ENCODE peak calls at places on chromosome 15, in seven cellular contexts. One of them, this sample, is unnamed.

GRCh38 chr15:39770748-39771689 is 11.6 kb downstream of the FSIP1 start:
- DNase-seq in frontal cortex: no peak
- DNase-seq in NCI-H1694: peak
- DNase-seq in NCI-H2029: no peak
- DNase-seq in NCI-H524 treated with DMSO at 0.1 percent for 48 hours: peak
- DNase-seq in globus pallidus: no peak
- DNase-seq in stimulated activated CD4-positive, alpha-beta T cell treated with anti-CD3 and anti-CD28 coated beads, Interleukin-2, amount 100 ng/mL, for 48 hours: no peak
- DNase-seq in this sample: no peak

GRCh38 chr15:76270876-76271275 is 40.4 kb downstream of the ETFA start:
- DNase-seq in frontal cortex: no peak
- DNase-seq in NCI-H1694: no peak
- DNase-seq in NCI-H2029: no peak
- DNase-seq in NCI-H524 treated with DMSO at 0.1 percent for 48 hours: no peak
- DNase-seq in globus pallidus: no peak
- DNase-seq in stimulated activated CD4-positive, alpha-beta T cell treated with anti-CD3 and anti-CD28 coated beads, Interleukin-2, amount 100 ng/mL, for 48 hours: no peak
- DNase-seq in this sample: no peak

GRCh38 chr15:40367673-40368611 is 9.9 kb downstream of the DISP2 start:
- DNase-seq in frontal cortex: peak
- DNase-seq in NCI-H1694: peak
- DNase-seq in NCI-H2029: peak
- DNase-seq in NCI-H524 treated with DMSO at 0.1 percent for 48 hours: peak
- DNase-seq in globus pallidus: peak
- DNase-seq in stimulated activated CD4-positive, alpha-beta T cell treated with anti-CD3 and anti-CD28 coated beads, Interleukin-2, amount 100 ng/mL, for 48 hours: peak
- DNase-seq in this sample: peak

GRCh38 chr15:31871159-31871886 is 159.0 kb upstream of the CHRNA7 start:
- DNase-seq in frontal cortex: no peak
- DNase-seq in NCI-H1694: no peak
- DNase-seq in NCI-H2029: no peak
- DNase-seq in NCI-H524 treated with DMSO at 0.1 percent for 48 hours: no peak
- DNase-seq in globus pallidus: no peak
- DNase-seq in stimulated activated CD4-positive, alpha-beta T cell treated with anti-CD3 and anti-CD28 coated beads, Interleukin-2, amount 100 ng/mL, for 48 hours: peak
- DNase-seq in this sample: no peak

GRCh38 chr15:40058476-40059140 is 19.6 kb upstream of the SRP14 start:
- DNase-seq in frontal cortex: no peak
- DNase-seq in NCI-H1694: no peak
- DNase-seq in NCI-H2029: no peak
- DNase-seq in NCI-H524 treated with DMSO at 0.1 percent for 48 hours: no peak
- DNase-seq in globus pallidus: no peak
- DNase-seq in stimulated activated CD4-positive, alpha-beta T cell treated with anti-CD3 and anti-CD28 coated beads, Interleukin-2, amount 100 ng/mL, for 48 hours: no peak
- DNase-seq in this sample: no peak

GRCh38 chr15:45064386-45064785 is 41.4 kb downstream of the SORD start:
- DNase-seq in frontal cortex: no peak
- DNase-seq in NCI-H1694: no peak
- DNase-seq in NCI-H2029: no peak
- DNase-seq in NCI-H524 treated with DMSO at 0.1 percent for 48 hours: no peak
- DNase-seq in globus pallidus: no peak
- DNase-seq in stimulated activated CD4-positive, alpha-beta T cell treated with anti-CD3 and anti-CD28 coated beads, Interleukin-2, amount 100 ng/mL, for 48 hours: no peak
- DNase-seq in this sample: no peak

GRCh38 chr15:59169337-59169736 is 37.3 kb upstream of the LDHAL6B start:
- DNase-seq in frontal cortex: no peak
- DNase-seq in NCI-H1694: no peak
- DNase-seq in NCI-H2029: no peak
- DNase-seq in NCI-H524 treated with DMSO at 0.1 percent for 48 hours: no peak
- DNase-seq in globus pallidus: no peak
- DNase-seq in stimulated activated CD4-positive, alpha-beta T cell treated with anti-CD3 and anti-CD28 coated beads, Interleukin-2, amount 100 ng/mL, for 48 hours: no peak
- DNase-seq in this sample: no peak

GRCh38 chr15:88932271-88932874 is 19.2 kb upstream of the MFGE8 start:
- DNase-seq in frontal cortex: peak
- DNase-seq in NCI-H1694: no peak
- DNase-seq in NCI-H2029: no peak
- DNase-seq in NCI-H524 treated with DMSO at 0.1 percent for 48 hours: no peak
- DNase-seq in globus pallidus: peak
- DNase-seq in stimulated activated CD4-positive, alpha-beta T cell treated with anti-CD3 and anti-CD28 coated beads, Interleukin-2, amount 100 ng/mL, for 48 hours: no peak
- DNase-seq in this sample: no peak

GRCh38 chr15:101710806-101711205 is 13.5 kb downstream of the TARS3 start:
- DNase-seq in frontal cortex: no peak
- DNase-seq in NCI-H1694: no peak
- DNase-seq in NCI-H2029: no peak
- DNase-seq in NCI-H524 treated with DMSO at 0.1 percent for 48 hours: no peak
- DNase-seq in globus pallidus: no peak
- DNase-seq in stimulated activated CD4-positive, alpha-beta T cell treated with anti-CD3 and anti-CD28 coated beads, Interleukin-2, amount 100 ng/mL, for 48 hours: no peak
- DNase-seq in this sample: no peak

GRCh38 chr15:27273506-27273905 is 302.5 kb downstream of the GABRG3 start:
- DNase-seq in frontal cortex: no peak
- DNase-seq in NCI-H1694: no peak
- DNase-seq in NCI-H2029: no peak
- DNase-seq in NCI-H524 treated with DMSO at 0.1 percent for 48 hours: no peak
- DNase-seq in globus pallidus: no peak
- DNase-seq in stimulated activated CD4-positive, alpha-beta T cell treated with anti-CD3 and anti-CD28 coated beads, Interleukin-2, amount 100 ng/mL, for 48 hours: no peak
- DNase-seq in this sample: no peak

GRCh38 chr15:98405013-98405412 is 243.3 kb upstream of the IGF1R start:
- DNase-seq in frontal cortex: no peak
- DNase-seq in NCI-H1694: no peak
- DNase-seq in NCI-H2029: no peak
- DNase-seq in NCI-H524 treated with DMSO at 0.1 percent for 48 hours: no peak
- DNase-seq in globus pallidus: no peak
- DNase-seq in stimulated activated CD4-positive, alpha-beta T cell treated with anti-CD3 and anti-CD28 coated beads, Interleukin-2, amount 100 ng/mL, for 48 hours: no peak
- DNase-seq in this sample: no peak

GRCh38 chr15:77335298-77335697 is 84.6 kb downstream of the PEAK1 start:
- DNase-seq in frontal cortex: no peak
- DNase-seq in NCI-H1694: no peak
- DNase-seq in NCI-H2029: no peak
- DNase-seq in NCI-H524 treated with DMSO at 0.1 percent for 48 hours: no peak
- DNase-seq in globus pallidus: peak
- DNase-seq in stimulated activated CD4-positive, alpha-beta T cell treated with anti-CD3 and anti-CD28 coated beads, Interleukin-2, amount 100 ng/mL, for 48 hours: no peak
- DNase-seq in this sample: no peak

GRCh38 chr15:40582726-40583246 is 11.3 kb upstream of the KNL1 start:
- DNase-seq in frontal cortex: no peak
- DNase-seq in NCI-H1694: no peak
- DNase-seq in NCI-H2029: peak
- DNase-seq in NCI-H524 treated with DMSO at 0.1 percent for 48 hours: peak
- DNase-seq in globus pallidus: no peak
- DNase-seq in stimulated activated CD4-positive, alpha-beta T cell treated with anti-CD3 and anti-CD28 coated beads, Interleukin-2, amount 100 ng/mL, for 48 hours: no peak
- DNase-seq in this sample: no peak

GRCh38 chr15:58521293-58521991 is 89.7 kb downstream of the LIPC start:
- DNase-seq in frontal cortex: no peak
- DNase-seq in NCI-H1694: no peak
- DNase-seq in NCI-H2029: no peak
- DNase-seq in NCI-H524 treated with DMSO at 0.1 percent for 48 hours: peak
- DNase-seq in globus pallidus: peak
- DNase-seq in stimulated activated CD4-positive, alpha-beta T cell treated with anti-CD3 and anti-CD28 coated beads, Interleukin-2, amount 100 ng/mL, for 48 hours: no peak
- DNase-seq in this sample: no peak

GRCh38 chr15:90165659-90166489 is 35.3 kb upstream of the SEMA4B start:
- DNase-seq in frontal cortex: no peak
- DNase-seq in NCI-H1694: no peak
- DNase-seq in NCI-H2029: peak
- DNase-seq in NCI-H524 treated with DMSO at 0.1 percent for 48 hours: no peak
- DNase-seq in globus pallidus: no peak
- DNase-seq in stimulated activated CD4-positive, alpha-beta T cell treated with anti-CD3 and anti-CD28 coated beads, Interleukin-2, amount 100 ng/mL, for 48 hours: peak
- DNase-seq in this sample: peak

GRCh38 chr15:58117619-58118018 is 20.6 kb upstream of the AQP9 start:
- DNase-seq in frontal cortex: no peak
- DNase-seq in NCI-H1694: no peak
- DNase-seq in NCI-H2029: no peak
- DNase-seq in NCI-H524 treated with DMSO at 0.1 percent for 48 hours: no peak
- DNase-seq in globus pallidus: no peak
- DNase-seq in stimulated activated CD4-positive, alpha-beta T cell treated with anti-CD3 and anti-CD28 coated beads, Interleukin-2, amount 100 ng/mL, for 48 hours: no peak
- DNase-seq in this sample: no peak

GRCh38 chr15:68999091-68999490 is 15.4 kb upstream of the NOX5 start:
- DNase-seq in frontal cortex: no peak
- DNase-seq in NCI-H1694: no peak
- DNase-seq in NCI-H2029: no peak
- DNase-seq in NCI-H524 treated with DMSO at 0.1 percent for 48 hours: no peak
- DNase-seq in globus pallidus: no peak
- DNase-seq in stimulated activated CD4-positive, alpha-beta T cell treated with anti-CD3 and anti-CD28 coated beads, Interleukin-2, amount 100 ng/mL, for 48 hours: no peak
- DNase-seq in this sample: no peak

GRCh38 chr15:40313531-40314398 is 6.0 kb upstream of the PLCB2 start:
- DNase-seq in frontal cortex: no peak
- DNase-seq in NCI-H1694: peak
- DNase-seq in NCI-H2029: peak
- DNase-seq in NCI-H524 treated with DMSO at 0.1 percent for 48 hours: peak
- DNase-seq in globus pallidus: no peak
- DNase-seq in stimulated activated CD4-positive, alpha-beta T cell treated with anti-CD3 and anti-CD28 coated beads, Interleukin-2, amount 100 ng/mL, for 48 hours: no peak
- DNase-seq in this sample: peak

GRCh38 chr15:84821501-84822021 is 4.4 kb downstream of the ALPK3 start:
- DNase-seq in frontal cortex: no peak
- DNase-seq in NCI-H1694: no peak
- DNase-seq in NCI-H2029: no peak
- DNase-seq in NCI-H524 treated with DMSO at 0.1 percent for 48 hours: no peak
- DNase-seq in globus pallidus: no peak
- DNase-seq in stimulated activated CD4-positive, alpha-beta T cell treated with anti-CD3 and anti-CD28 coated beads, Interleukin-2, amount 100 ng/mL, for 48 hours: no peak
- DNase-seq in this sample: no peak

GRCh38 chr15:58510715-58511465 is 79.1 kb downstream of the LIPC start:
- DNase-seq in frontal cortex: no peak
- DNase-seq in NCI-H1694: no peak
- DNase-seq in NCI-H2029: no peak
- DNase-seq in NCI-H524 treated with DMSO at 0.1 percent for 48 hours: no peak
- DNase-seq in globus pallidus: no peak
- DNase-seq in stimulated activated CD4-positive, alpha-beta T cell treated with anti-CD3 and anti-CD28 coated beads, Interleukin-2, amount 100 ng/mL, for 48 hours: no peak
- DNase-seq in this sample: no peak

GRCh38 chr15:63522143-63522531 is 17.7 kb downstream of the USP3 start:
- DNase-seq in frontal cortex: no peak
- DNase-seq in NCI-H1694: no peak
- DNase-seq in NCI-H2029: no peak
- DNase-seq in NCI-H524 treated with DMSO at 0.1 percent for 48 hours: no peak
- DNase-seq in globus pallidus: no peak
- DNase-seq in stimulated activated CD4-positive, alpha-beta T cell treated with anti-CD3 and anti-CD28 coated beads, Interleukin-2, amount 100 ng/mL, for 48 hours: no peak
- DNase-seq in this sample: no peak

GRCh38 chr15:70584838-70585706 is 178.3 kb downstream of the UACA start:
- DNase-seq in frontal cortex: no peak
- DNase-seq in NCI-H1694: no peak
- DNase-seq in NCI-H2029: no peak
- DNase-seq in NCI-H524 treated with DMSO at 0.1 percent for 48 hours: no peak
- DNase-seq in globus pallidus: no peak
- DNase-seq in stimulated activated CD4-positive, alpha-beta T cell treated with anti-CD3 and anti-CD28 coated beads, Interleukin-2, amount 100 ng/mL, for 48 hours: peak
- DNase-seq in this sample: peak